ENCODE peak calls at places on chromosomes 12 and 14, in seven cellular contexts. V is RPMI7951, X is AG20443, I is GM10248, P is WTC11, C is omental fat pad, N is GF-D8. G is an unnamed sample.

GRCh38 chr12:79685068-79685467 is 5.7 kb downstream of the PAWR start:
- DNase-seq in P (no peak), C (no peak), X (peak; percentile 13), I (no peak), V (peak; percentile 46), N (no peak), G (no peak)

GRCh38 chr12:41621288-41621687 is 433.2 kb downstream of the PDZRN4 start:
- DNase-seq in N (no peak), P (no peak), I (no peak), C (no peak), X (no peak), V (no peak), G (no peak)

GRCh38 chr12:68884251-68884650 is 48.7 kb downstream of the CPM start:
- DNase-seq in N (no peak), P (no peak), V (no peak), X (no peak), I (no peak), C (no peak), G (no peak)

GRCh38 chr14:105952222-105952621 is 425.8 kb downstream of the TMEM121 start:
- DNase-seq in V (no peak), I (no peak), X (no peak), N (no peak), C (no peak), P (no peak), G (no peak)

GRCh38 chr12:102513272-102513671 is 32.9 kb upstream of the IGF1 start:
- DNase-seq in N (no peak), V (no peak), P (no peak), X (no peak), I (peak; percentile 36), C (no peak), G (no peak)

GRCh38 chr14:32244404-32244803 is 41.3 kb upstream of the RNU6-8 start:
- DNase-seq in N (no peak), C (no peak), I (no peak), V (no peak), X (no peak), P (no peak), G (no peak)

GRCh38 chr12:56220611-56221232 is 1.0 kb downstream of the RNF41 start:
- DNase-seq in X (peak; percentile 56), V (peak; percentile 32), C (no peak), N (peak; percentile 80), P (no peak), I (no peak), G (no peak)

GRCh38 chr12:108205864-108206263 is 76.8 kb downstream of the WSCD2 start:
- DNase-seq in N (no peak), C (no peak), X (no peak), V (no peak), I (no peak), P (no peak), G (no peak)

GRCh38 chr12:47306130-47306529 is 226.4 kb upstream of the AMIGO2 start:
- DNase-seq in V (no peak), C (no peak), I (no peak), P (no peak), N (no peak), X (no peak), G (no peak)

GRCh38 chr12:29534935-29535334 is 37.4 kb upstream of the OVCH1 start:
- DNase-seq in I (no peak), P (no peak), X (no peak), N (no peak), V (no peak), C (no peak), G (no peak)

G was measured in Right ventricle myocardium superior.